ENCODE peak calls at places on chromosomes 5 and 9, in seven cellular contexts. A, Q, Z, N, U, W and E are unnamed samples.

GRCh38 chr9:99105152-99106043 is 485 bp downstream of the TGFBR1 start:
- DNase-seq in N (peak; percentile 52), U (peak; percentile 83), W (peak; percentile 50), A (peak; percentile 81), Z (peak; percentile 23), Q (peak; percentile 90), E (peak; percentile 22)

GRCh38 chr9:36317766-36318165 is 59.5 kb upstream of the GNE start:
- DNase-seq in U (no peak), N (peak; percentile 70), W (peak; percentile 93), A (no peak), Q (peak; percentile 46), Z (no peak), E (no peak)

GRCh38 chr5:9558319-9558965 is 12.6 kb upstream of the SEMA5A start:
- DNase-seq in Q (no peak), N (no peak), A (no peak), Z (no peak), U (no peak), W (peak; percentile 95), E (no peak)

GRCh38 chr9:121568541-121569265 is 69.1 kb upstream of the GGTA1 start:
- DNase-seq in N (no peak), U (peak; percentile 74), Z (no peak), Q (no peak), W (no peak), A (peak; percentile 42), E (no peak)

GRCh38 chr5:91318727-91319126 is 64.4 kb downstream of the ARRDC3 start:
- DNase-seq in Z (no peak), U (no peak), Q (no peak), W (no peak), A (no peak), N (no peak), E (peak; percentile 53)

GRCh38 chr9:33620738-33621439 is 96.8 kb downstream of the ANKRD18B start:
- DNase-seq in N (no peak), A (no peak), Z (no peak), W (peak; percentile 62), U (no peak), Q (peak; percentile 58), E (no peak)

GRCh38 chr9:7209051-7209450 is 451.3 kb downstream of the KDM4C start:
- DNase-seq in U (no peak), A (no peak), N (no peak), W (no peak), Q (no peak), Z (no peak), E (no peak)

GRCh38 chr5:120124961-120125360 is 339.1 kb upstream of the PRR16 start:
- DNase-seq in Z (no peak), U (no peak), A (no peak), W (no peak), N (no peak), Q (no peak), E (no peak)

GRCh38 chr5:140341591-140341990 is 4.8 kb downstream of the HBEGF start:
- DNase-seq in W (no peak), Q (no peak), A (no peak), U (no peak), N (no peak), Z (no peak), E (no peak)

GRCh38 chr5:54742417-54742889 is 224.9 kb downstream of the SNX18 start:
- DNase-seq in N (no peak), A (no peak), U (no peak), Z (no peak), Q (peak; percentile 49), W (peak; percentile 79), E (no peak)

GRCh38 chr5:138664276-138664943 is 88.8 kb upstream of the CTNNA1 start:
- DNase-seq in W (no peak), N (no peak), Q (peak; percentile 57), U (no peak), A (no peak), Z (no peak), E (no peak)

GRCh38 chr5:74903165-74903787 is 37.1 kb upstream of the FAM169A start:
- DNase-seq in A (peak; percentile 20), Z (no peak), Q (peak; percentile 78), U (no peak), N (peak; percentile 66), W (peak; percentile 64), E (no peak)

GRCh38 chr5:82396871-82397514 is 118.8 kb upstream of the RPS23 start:
- DNase-seq in U (peak; percentile 89), Q (peak; percentile 88), A (peak; percentile 86), N (peak; percentile 92), W (peak; percentile 92), Z (no peak), E (no peak)

GRCh38 chr5:141692919-141693848 is 11.2 kb upstream of the ARAP3 start:
- DNase-seq in Z (peak; percentile 71), A (no peak), U (no peak), Q (no peak), N (no peak), W (no peak), E (peak; percentile 76)

GRCh38 chr9:100485196-100485595 is 12.2 kb downstream of the TMEFF1 start:
- DNase-seq in Z (no peak), Q (no peak), W (no peak), N (no peak), A (no peak), U (no peak), E (no peak)

GRCh38 chr5:78755822-78756429 is 107.4 kb upstream of the LHFPL2 start:
- DNase-seq in W (peak; percentile 57), U (no peak), N (no peak), Z (no peak), Q (no peak), A (no peak), E (no peak)
- H3K27ac ChIP-seq in W (peak overlapping the region; percentile 27), U (no peak overlapping the region), N (no peak overlapping the region), Z (no peak overlapping the region), Q (no peak overlapping the region), A (no peak overlapping the region), E (no peak overlapping the region)

DNA sequence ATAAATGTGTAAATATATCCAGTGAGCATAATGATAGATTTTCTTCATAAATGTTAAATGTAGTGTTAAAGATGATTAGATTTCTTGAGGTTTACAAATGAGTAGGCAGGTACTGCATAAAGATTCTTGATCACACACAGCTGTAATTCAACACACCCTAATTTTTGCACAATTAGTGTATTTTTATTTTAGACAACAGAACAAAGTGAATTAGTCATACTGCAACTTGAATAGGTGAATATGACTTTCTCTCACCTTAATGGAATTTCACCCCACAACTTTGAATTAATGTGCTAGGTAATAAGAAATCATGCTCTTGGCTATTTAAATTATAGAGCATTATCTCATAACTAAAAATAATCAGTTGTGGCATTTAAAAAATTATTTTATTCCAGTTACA is 795.7 kb upstream of the ACO1 start:
- DNase-seq in W (no peak), N (no peak), Z (no peak), U (no peak), Q (no peak), A (no peak), E (no peak)
- H3K27ac ChIP-seq in W (no peak overlapping the region), N (no peak overlapping the region), Z (no peak overlapping the region), U (no peak overlapping the region), Q (no peak overlapping the region), A (no peak overlapping the region), E (no peak overlapping the region)

GRCh38 chr9:87556821-87557220 is 59.2 kb downstream of the DAPK1 start:
- DNase-seq in U (peak; percentile 60), Z (no peak), A (peak; percentile 31), N (no peak), W (no peak), Q (no peak), E (no peak)

GRCh38 chr9:87556039-87556438 is 58.4 kb downstream of the DAPK1 start:
- DNase-seq in N (no peak), Q (no peak), Z (no peak), A (no peak), W (no peak), U (no peak), E (no peak)

GRCh38 chr9:87557996-87558395 is 60.3 kb downstream of the DAPK1 start:
- DNase-seq in Q (no peak), W (no peak), U (peak; percentile 59), N (no peak), A (peak; percentile 28), Z (no peak), E (no peak)

GRCh38 chr9:87554177-87554940 is 56.7 kb downstream of the DAPK1 start:
- DNase-seq in Z (no peak), W (no peak), A (no peak), U (no peak), N (no peak), Q (no peak), E (no peak)

DNA sequence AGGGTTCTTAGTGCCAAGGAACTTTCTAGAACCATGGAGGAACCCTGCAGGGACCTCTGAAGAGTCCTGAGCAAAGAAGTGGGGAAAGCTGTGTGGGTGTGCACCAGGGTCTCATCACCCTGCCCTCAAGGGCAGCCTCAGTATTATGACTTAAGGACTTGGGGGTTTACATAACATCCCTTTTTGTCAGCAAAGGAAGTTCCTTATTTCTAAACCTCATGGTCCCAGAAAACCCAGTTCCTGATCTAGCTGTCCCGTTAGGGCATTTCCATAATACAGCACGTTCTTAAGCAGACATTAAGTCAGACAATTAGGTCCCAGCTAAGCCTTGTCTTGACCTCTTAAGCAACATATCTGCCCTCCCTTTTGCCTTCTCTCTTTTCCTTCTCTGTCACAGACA is 57.3 kb downstream of the DAPK1 start:
- DNase-seq in A (no peak), Q (no peak), U (no peak), W (no peak), Z (no peak), N (no peak), E (no peak)
- H3K27ac ChIP-seq in A (peak overlapping the region; percentile 78), Q (no peak overlapping the region), U (peak overlapping the region; percentile 48), W (no peak overlapping the region), Z (no peak overlapping the region), N (no peak overlapping the region), E (no peak overlapping the region)

DNA sequence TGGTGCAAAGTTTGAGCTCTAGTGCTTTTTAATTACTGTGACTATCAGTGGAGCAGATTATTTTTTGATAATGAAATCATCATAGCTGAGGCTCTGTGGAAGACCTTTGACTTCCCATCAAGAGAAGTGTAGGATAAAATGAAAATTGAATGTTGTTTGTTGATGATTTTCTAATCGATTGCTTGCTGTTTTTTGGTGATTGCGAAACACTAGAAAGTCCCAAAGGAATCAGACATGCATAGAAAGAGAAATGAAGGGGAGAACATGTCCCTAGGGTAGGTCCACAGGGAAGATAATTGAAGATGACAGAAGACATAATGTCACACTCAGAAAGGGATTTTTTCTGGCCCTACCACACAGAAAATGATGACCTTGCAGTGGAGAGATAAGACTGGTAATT is 62.9 kb downstream of the INSYN2B start:
- DNase-seq in Z (no peak), N (no peak), U (no peak), A (no peak), W (no peak), Q (no peak), E (no peak)
- H3K27ac ChIP-seq in Z (no peak overlapping the region), N (no peak overlapping the region), U (no peak overlapping the region), A (no peak overlapping the region), W (no peak overlapping the region), Q (no peak overlapping the region), E (no peak overlapping the region)

GRCh38 chr9:97633859-97634485 is 351 bp downstream of the NCBP1 start:
- DNase-seq in N (peak; percentile 3), Q (no peak), U (no peak), Z (no peak), W (peak; percentile 6), A (no peak), E (peak; percentile 30)
- H3K27ac ChIP-seq in N (peak overlapping the region; percentile 98), Q (peak overlapping the region; percentile 98), U (peak overlapping the region; percentile 98), Z (peak overlapping the region; percentile 94), W (peak overlapping the region; percentile 89), A (peak overlapping the region; percentile 98), E (peak overlapping the region; percentile 92)

GRCh38 chr5:126265917-126266316 is 157.3 kb upstream of the GRAMD2B start:
- DNase-seq in Z (no peak), W (no peak), Q (no peak), U (no peak), A (no peak), N (no peak), E (no peak)
- H3K27ac ChIP-seq in Z (no peak overlapping the region), W (no peak overlapping the region), Q (no peak overlapping the region), U (no peak overlapping the region), A (no peak overlapping the region), N (no peak overlapping the region), E (no peak overlapping the region)